ENCODE peak calls at places on chromosomes 3 and 15, in five cellular contexts. One of them, this sample, is unnamed.

GRCh38 chr3:173644086-173645082 is 246.8 kb downstream of the NLGN1 start:
- DNase-seq in neural progenitor cell: no peak
- DNase-seq in activated T-helper 1 cell treated with anti-CD3 and anti-CD28 coated beads, Interleukin-2, amount 50 U/mL, for 16 hours: no peak
- DNase-seq in COR-L47: no peak
- DNase-seq in NCI-H187: no peak
- DNase-seq in this sample: no peak

GRCh38 chr3:47000198-47000815 is 20.8 kb downstream of the NBEAL2 start:
- DNase-seq in neural progenitor cell: no peak
- DNase-seq in activated T-helper 1 cell treated with anti-CD3 and anti-CD28 coated beads, Interleukin-2, amount 50 U/mL, for 16 hours: no peak
- DNase-seq in COR-L47: no peak
- DNase-seq in NCI-H187: no peak
- DNase-seq in this sample: no peak

GRCh38 chr15:30978328-30978727 is 13.1 kb downstream of the MTMR10 start:
- DNase-seq in neural progenitor cell: no peak
- DNase-seq in activated T-helper 1 cell treated with anti-CD3 and anti-CD28 coated beads, Interleukin-2, amount 50 U/mL, for 16 hours: no peak
- DNase-seq in COR-L47: no peak
- DNase-seq in NCI-H187: no peak
- DNase-seq in this sample: no peak

GRCh38 chr15:50190723-50191122 is 8.7 kb downstream of the SLC27A2 start:
- DNase-seq in neural progenitor cell: no peak
- DNase-seq in activated T-helper 1 cell treated with anti-CD3 and anti-CD28 coated beads, Interleukin-2, amount 50 U/mL, for 16 hours: no peak
- DNase-seq in COR-L47: no peak
- DNase-seq in NCI-H187: no peak
- DNase-seq in this sample: no peak

GRCh38 chr15:84937144-84937543 is 44.5 kb upstream of the PDE8A start:
- DNase-seq in neural progenitor cell: no peak
- DNase-seq in activated T-helper 1 cell treated with anti-CD3 and anti-CD28 coated beads, Interleukin-2, amount 50 U/mL, for 16 hours: no peak
- DNase-seq in COR-L47: no peak
- DNase-seq in NCI-H187: no peak
- DNase-seq in this sample: no peak

GRCh38 chr3:138081371-138082084 is 33.9 kb downstream of the DZIP1L start:
- DNase-seq in neural progenitor cell: no peak
- DNase-seq in activated T-helper 1 cell treated with anti-CD3 and anti-CD28 coated beads, Interleukin-2, amount 50 U/mL, for 16 hours: no peak
- DNase-seq in COR-L47: no peak
- DNase-seq in NCI-H187: no peak
- DNase-seq in this sample: no peak

GRCh38 chr15:71080705-71081104 is 34.6 kb upstream of the THSD4 start:
- DNase-seq in neural progenitor cell: no peak
- DNase-seq in activated T-helper 1 cell treated with anti-CD3 and anti-CD28 coated beads, Interleukin-2, amount 50 U/mL, for 16 hours: no peak
- DNase-seq in COR-L47: no peak
- DNase-seq in NCI-H187: no peak
- DNase-seq in this sample: no peak

GRCh38 chr3:70775257-70775656 is 462.8 kb upstream of the MDFIC2 start:
- DNase-seq in neural progenitor cell: no peak
- DNase-seq in activated T-helper 1 cell treated with anti-CD3 and anti-CD28 coated beads, Interleukin-2, amount 50 U/mL, for 16 hours: no peak
- DNase-seq in COR-L47: no peak
- DNase-seq in NCI-H187: no peak
- DNase-seq in this sample: no peak

GRCh38 chr3:27575509-27575908 is 91.3 kb upstream of the SLC4A7 start:
- DNase-seq in neural progenitor cell: no peak
- DNase-seq in activated T-helper 1 cell treated with anti-CD3 and anti-CD28 coated beads, Interleukin-2, amount 50 U/mL, for 16 hours: no peak
- DNase-seq in COR-L47: no peak
- DNase-seq in NCI-H187: no peak
- DNase-seq in this sample: no peak

GRCh38 chr3:156553705-156554356 is 1.1 kb downstream of the SSR3 start:
- DNase-seq in neural progenitor cell: no peak
- DNase-seq in activated T-helper 1 cell treated with anti-CD3 and anti-CD28 coated beads, Interleukin-2, amount 50 U/mL, for 16 hours: no peak
- DNase-seq in COR-L47: no peak
- DNase-seq in NCI-H187: no peak
- DNase-seq in this sample: peak; percentile 25

GRCh38 chr3:129409541-129409940 is 18.9 kb downstream of the EFCAB12 start:
- DNase-seq in neural progenitor cell: no peak
- DNase-seq in activated T-helper 1 cell treated with anti-CD3 and anti-CD28 coated beads, Interleukin-2, amount 50 U/mL, for 16 hours: no peak
- DNase-seq in COR-L47: no peak
- DNase-seq in NCI-H187: no peak
- DNase-seq in this sample: no peak

GRCh38 chr15:70271422-70272088 is 173.8 kb upstream of the TLE3 start:
- DNase-seq in neural progenitor cell: peak; percentile 50
- DNase-seq in activated T-helper 1 cell treated with anti-CD3 and anti-CD28 coated beads, Interleukin-2, amount 50 U/mL, for 16 hours: no peak
- DNase-seq in COR-L47: peak; percentile 55
- DNase-seq in NCI-H187: no peak
- DNase-seq in this sample: no peak

GRCh38 chr3:159923961-159924360 is 64.7 kb upstream of the IL12A start:
- DNase-seq in neural progenitor cell: no peak
- DNase-seq in activated T-helper 1 cell treated with anti-CD3 and anti-CD28 coated beads, Interleukin-2, amount 50 U/mL, for 16 hours: no peak
- DNase-seq in COR-L47: no peak
- DNase-seq in NCI-H187: no peak
- DNase-seq in this sample: no peak

GRCh38 chr3:56196700-56197099 is 271.6 kb downstream of the ERC2 start:
- DNase-seq in neural progenitor cell: no peak
- DNase-seq in activated T-helper 1 cell treated with anti-CD3 and anti-CD28 coated beads, Interleukin-2, amount 50 U/mL, for 16 hours: no peak
- DNase-seq in COR-L47: no peak
- DNase-seq in NCI-H187: no peak
- DNase-seq in this sample: no peak

GRCh38 chr15:68511073-68511991 is 67.5 kb upstream of the CORO2B start:
- DNase-seq in neural progenitor cell: no peak
- DNase-seq in activated T-helper 1 cell treated with anti-CD3 and anti-CD28 coated beads, Interleukin-2, amount 50 U/mL, for 16 hours: no peak
- DNase-seq in COR-L47: no peak
- DNase-seq in NCI-H187: no peak
- DNase-seq in this sample: no peak

GRCh38 chr3:42010530-42010929 is 48.6 kb upstream of the ULK4 start:
- DNase-seq in neural progenitor cell: peak; percentile 9
- DNase-seq in activated T-helper 1 cell treated with anti-CD3 and anti-CD28 coated beads, Interleukin-2, amount 50 U/mL, for 16 hours: no peak
- DNase-seq in COR-L47: no peak
- DNase-seq in NCI-H187: no peak
- DNase-seq in this sample: no peak

GRCh38 chr3:27758083-27758482 is 36.0 kb upstream of the EOMES start:
- DNase-seq in neural progenitor cell: no peak
- DNase-seq in activated T-helper 1 cell treated with anti-CD3 and anti-CD28 coated beads, Interleukin-2, amount 50 U/mL, for 16 hours: no peak
- DNase-seq in COR-L47: no peak
- DNase-seq in NCI-H187: no peak
- DNase-seq in this sample: no peak

GRCh38 chr3:185353225-185353624 is 9.7 kb upstream of the MAP3K13 start:
- DNase-seq in neural progenitor cell: no peak
- DNase-seq in activated T-helper 1 cell treated with anti-CD3 and anti-CD28 coated beads, Interleukin-2, amount 50 U/mL, for 16 hours: no peak
- DNase-seq in COR-L47: no peak
- DNase-seq in NCI-H187: no peak
- DNase-seq in this sample: no peak

GRCh38 chr3:174951023-174951422 is 91.9 kb downstream of the NAALADL2 start:
- DNase-seq in neural progenitor cell: no peak
- DNase-seq in activated T-helper 1 cell treated with anti-CD3 and anti-CD28 coated beads, Interleukin-2, amount 50 U/mL, for 16 hours: no peak
- DNase-seq in COR-L47: no peak
- DNase-seq in NCI-H187: no peak
- DNase-seq in this sample: no peak

GRCh38 chr3:187062526-187063177 is 76.6 kb downstream of the RPL39L start:
- DNase-seq in neural progenitor cell: no peak
- DNase-seq in activated T-helper 1 cell treated with anti-CD3 and anti-CD28 coated beads, Interleukin-2, amount 50 U/mL, for 16 hours: no peak
- DNase-seq in COR-L47: no peak
- DNase-seq in NCI-H187: no peak
- DNase-seq in this sample: no peak

GRCh38 chr15:32701863-32702262 is 15.9 kb upstream of the GREM1 start:
- DNase-seq in neural progenitor cell: no peak
- DNase-seq in activated T-helper 1 cell treated with anti-CD3 and anti-CD28 coated beads, Interleukin-2, amount 50 U/mL, for 16 hours: no peak
- DNase-seq in COR-L47: no peak
- DNase-seq in NCI-H187: no peak
- DNase-seq in this sample: no peak

GRCh38 chr3:48661501-48662139 is 1.1 kb downstream of the CELSR3 start:
- DNase-seq in neural progenitor cell: peak; percentile 90
- DNase-seq in activated T-helper 1 cell treated with anti-CD3 and anti-CD28 coated beads, Interleukin-2, amount 50 U/mL, for 16 hours: peak; percentile 62
- DNase-seq in COR-L47: no peak
- DNase-seq in NCI-H187: no peak
- DNase-seq in this sample: no peak

GRCh38 chr3:156535162-156535627 is 19.7 kb downstream of the SSR3 start:
- DNase-seq in neural progenitor cell: no peak
- DNase-seq in activated T-helper 1 cell treated with anti-CD3 and anti-CD28 coated beads, Interleukin-2, amount 50 U/mL, for 16 hours: no peak
- DNase-seq in COR-L47: peak; percentile 12
- DNase-seq in NCI-H187: no peak
- DNase-seq in this sample: no peak

GRCh38 chr15:28912422-28912821 is 26.6 kb downstream of the APBA2 start:
- DNase-seq in neural progenitor cell: no peak
- DNase-seq in activated T-helper 1 cell treated with anti-CD3 and anti-CD28 coated beads, Interleukin-2, amount 50 U/mL, for 16 hours: no peak
- DNase-seq in COR-L47: no peak
- DNase-seq in NCI-H187: no peak
- DNase-seq in this sample: no peak

GRCh38 chr15:58734859-58735258 is 14.6 kb downstream of the ADAM10 start:
- DNase-seq in neural progenitor cell: no peak
- DNase-seq in activated T-helper 1 cell treated with anti-CD3 and anti-CD28 coated beads, Interleukin-2, amount 50 U/mL, for 16 hours: no peak
- DNase-seq in COR-L47: no peak
- DNase-seq in NCI-H187: no peak
- DNase-seq in this sample: no peak

GRCh38 chr3:178397836-178398235 is 138.4 kb upstream of the KCNMB2 start:
- DNase-seq in neural progenitor cell: no peak
- DNase-seq in activated T-helper 1 cell treated with anti-CD3 and anti-CD28 coated beads, Interleukin-2, amount 50 U/mL, for 16 hours: no peak
- DNase-seq in COR-L47: no peak
- DNase-seq in NCI-H187: no peak
- DNase-seq in this sample: peak; percentile 13

GRCh38 chr15:65856821-65857455 is 12.4 kb upstream of the RAB11A start:
- DNase-seq in neural progenitor cell: peak; percentile 81
- DNase-seq in activated T-helper 1 cell treated with anti-CD3 and anti-CD28 coated beads, Interleukin-2, amount 50 U/mL, for 16 hours: peak; percentile 68
- DNase-seq in COR-L47: peak; percentile 50
- DNase-seq in NCI-H187: peak; percentile 8
- DNase-seq in this sample: peak; percentile 77

GRCh38 chr15:78353093-78353492 is 12.9 kb downstream of the CRABP1 start:
- DNase-seq in neural progenitor cell: no peak
- DNase-seq in activated T-helper 1 cell treated with anti-CD3 and anti-CD28 coated beads, Interleukin-2, amount 50 U/mL, for 16 hours: no peak
- DNase-seq in COR-L47: no peak
- DNase-seq in NCI-H187: no peak
- DNase-seq in this sample: no peak

GRCh38 chr3:150843241-150843640 is 62.0 kb downstream of the MINDY4B start:
- DNase-seq in neural progenitor cell: no peak
- DNase-seq in activated T-helper 1 cell treated with anti-CD3 and anti-CD28 coated beads, Interleukin-2, amount 50 U/mL, for 16 hours: no peak
- DNase-seq in COR-L47: no peak
- DNase-seq in NCI-H187: no peak
- DNase-seq in this sample: no peak